ENCODE peak calls at places on chromosomes 12 and 14, in five cellular contexts. F is breast epithelium; C is stimulated activated CD4-positive, alpha-beta T cell treated with anti-CD3 and anti-CD28 coated beads, Interleukin-1b, Interleukin-23, amount 100 ng/mL, for 24 hours; V is IMR-90; D is AG08395. Z is an unnamed sample.

GRCh38 chr12:58656254-58657009 is 263.9 kb downstream of the LRIG3 start:
- DNase-seq in F (no peak), C (no peak), V (no peak), D (no peak), Z (no peak)

GRCh38 chr14:30078827-30079402 is 151.3 kb upstream of the PRKD1 start:
- DNase-seq in F (no peak), C (no peak), V (no peak), D (no peak), Z (no peak)

GRCh38 chr12:83514372-83514771 is 827.7 kb downstream of the TMTC2 start:
- DNase-seq in F (no peak), C (no peak), V (no peak), D (no peak), Z (no peak)

GRCh38 chr12:51972849-51973273 is 21.4 kb downstream of the ACVR1B start:
- DNase-seq in F (no peak), C (no peak), V (peak), D (peak), Z (no peak)

GRCh38 chr12:120677765-120678473 is 9.0 kb upstream of the MLEC start:
- DNase-seq in F (no peak), C (no peak), V (no peak), D (no peak), Z (no peak)

GRCh38 chr12:47938093-47938492 is 25.3 kb upstream of the TMEM106C start:
- DNase-seq in F (no peak), C (no peak), V (peak), D (peak), Z (peak)

GRCh38 chr12:11580125-11580751 is 69.2 kb upstream of the ETV6 start:
- DNase-seq in F (peak), C (no peak), V (peak), D (peak), Z (peak)

GRCh38 chr14:91396959-91397815 is 20.4 kb downstream of the CCDC88C start:
- DNase-seq in F (no peak), C (no peak), V (no peak), D (no peak), Z (no peak)

GRCh38 chr14:50835280-50835679 is 4.3 kb upstream of the NIN start:
- DNase-seq in F (no peak), C (no peak), V (peak), D (no peak), Z (no peak)

GRCh38 chr14:36238666-36239363 is 62.3 kb upstream of the PTCSC3 start:
- DNase-seq in F (no peak), C (no peak), V (peak), D (peak), Z (no peak)

GRCh38 chr12:55931780-55932545 is 1.0 kb downstream of the DGKA start:
- DNase-seq in F (peak), C (no peak), V (peak), D (peak), Z (peak)

GRCh38 chr12:48682927-48683326 is 889 bp upstream of the KANSL2 start:
- DNase-seq in F (no peak), C (no peak), V (no peak), D (no peak), Z (no peak)

GRCh38 chr12:64883264-64884163 is 59.1 kb downstream of the TBC1D30 start:
- DNase-seq in F (no peak), C (no peak), V (no peak), D (no peak), Z (peak)

GRCh38 chr12:25789520-25789919 is 169.0 kb upstream of the RASSF8 start:
- DNase-seq in F (no peak), C (no peak), V (peak), D (no peak), Z (no peak)

GRCh38 chr14:54902143-54902520 is 494 bp downstream of the GCH1 start:
- DNase-seq in F (peak), C (peak), V (peak), D (peak), Z (peak)

GRCh38 chr14:58978336-58978735 is 210.1 kb upstream of the DAAM1 start:
- DNase-seq in F (no peak), C (no peak), V (peak), D (peak), Z (peak)

GRCh38 chr14:29861996-29862395 is 65.7 kb downstream of the PRKD1 start:
- DNase-seq in F (no peak), C (no peak), V (no peak), D (no peak), Z (no peak)

GRCh38 chr14:100827751-100828447 is 2.0 kb downstream of the MEG3 start:
- DNase-seq in F (no peak), C (no peak), V (peak), D (peak), Z (no peak)

GRCh38 chr12:67885370-67886169 is 103.7 kb upstream of the IFNG-AS1 start:
- DNase-seq in F (no peak), C (no peak), V (no peak), D (peak), Z (no peak)

GRCh38 chr12:5258498-5258897 is 173.4 kb upstream of the NTF3 start:
- DNase-seq in F (no peak), C (no peak), V (peak), D (peak), Z (no peak)

GRCh38 chr14:73770977-73771847 is 57.0 kb upstream of the PNMA1 start:
- DNase-seq in F (no peak), C (no peak), V (no peak), D (no peak), Z (no peak)

GRCh38 chr12:126582231-126582630 is 1517.0 kb downstream of the AACS start:
- DNase-seq in F (no peak), C (no peak), V (no peak), D (no peak), Z (no peak)

Z was measured in hepatic stellate cell.